ENCODE peak calls at places on chromosomes 11 and 22, in seven cellular contexts. Y is AG09309, S is ovary, O is GM10248, U is upper lobe of left lung, X is astrocyte of the cerebellum, H is GM23338. J is an unnamed sample.

GRCh38 chr11:65071907-65072630 is 11.8 kb downstream of the CDCA5 start:
- DNase-seq in Y (no peak), S (no peak), O (peak; percentile 65), U (no peak), X (no peak), H (no peak), J (no peak)

GRCh38 chr11:37449146-37449545 is 851.1 kb upstream of the RAG2 start:
- DNase-seq in Y (no peak), S (no peak), O (no peak), U (no peak), X (peak; percentile 51), H (peak; percentile 30), J (peak; percentile 19)

GRCh38 chr11:130847517-130847916 is 68.8 kb downstream of the SNX19 start:
- DNase-seq in Y (peak; percentile 54), S (no peak), O (no peak), U (no peak), X (peak; percentile 23), H (no peak), J (no peak)

GRCh38 chr11:128523616-128524015 is 63.7 kb downstream of the ETS1 start:
- DNase-seq in Y (no peak), S (no peak), O (no peak), U (no peak), X (peak; percentile 63), H (no peak), J (no peak)

GRCh38 chr11:33449798-33450197 is 192.6 kb downstream of the HIPK3 start:
- DNase-seq in Y (no peak), S (no peak), O (no peak), U (no peak), X (no peak), H (no peak), J (no peak)

GRCh38 chr11:45622283-45622682 is 43.1 kb downstream of the CHST1 start:
- DNase-seq in Y (no peak), S (no peak), O (no peak), U (no peak), X (no peak), H (no peak), J (no peak)

GRCh38 chr11:116791002-116791812 is 472 bp downstream of the APOA5 start:
- DNase-seq in Y (no peak), S (peak; percentile 87), O (peak; percentile 87), U (peak; percentile 92), X (peak; percentile 26), H (peak; percentile 94), J (peak; percentile 20)

GRCh38 chr11:77147668-77148321 is 19.7 kb downstream of the MYO7A start:
- DNase-seq in Y (no peak), S (no peak), O (no peak), U (peak; percentile 87), X (peak; percentile 27), H (peak; percentile 81), J (no peak)

GRCh38 chr11:109972181-109972715 is 120.9 kb upstream of the ZC3H12C start:
- DNase-seq in Y (no peak), S (no peak), O (peak; percentile 28), U (no peak), X (no peak), H (no peak), J (no peak)

GRCh38 chr11:111954154-111954553 is 17.0 kb downstream of the DIXDC1 start:
- DNase-seq in Y (no peak), S (no peak), O (no peak), U (no peak), X (no peak), H (no peak), J (no peak)

GRCh38 chr11:111586305-111586915 is 15.8 kb upstream of the SIK2 start:
- DNase-seq in Y (no peak), S (no peak), O (peak; percentile 43), U (no peak), X (no peak), H (peak; percentile 87), J (no peak)

GRCh38 chr11:112731538-112731937 is 229.7 kb upstream of the NCAM1 start:
- DNase-seq in Y (no peak), S (no peak), O (no peak), U (no peak), X (no peak), H (no peak), J (no peak)

GRCh38 chr11:63719987-63720386 is 38.7 kb downstream of the RTN3 start:
- DNase-seq in Y (no peak), S (no peak), O (no peak), U (no peak), X (peak; percentile 23), H (no peak), J (no peak)

GRCh38 chr11:96426356-96427103 is 36.7 kb downstream of the JRKL start:
- DNase-seq in Y (peak; percentile 18), S (no peak), O (peak; percentile 42), U (no peak), X (peak; percentile 32), H (peak; percentile 71), J (peak; percentile 31)

GRCh38 chr11:62147545-62147944 is 23.7 kb downstream of the INCENP start:
- DNase-seq in Y (no peak), S (no peak), O (no peak), U (no peak), X (no peak), H (no peak), J (no peak)

GRCh38 chr22:39908737-39909136 is 7.9 kb downstream of the GRAP2 start:
- DNase-seq in Y (no peak), S (no peak), O (no peak), U (no peak), X (no peak), H (no peak), J (no peak)

GRCh38 chr11:128565881-128566280 is 21.5 kb downstream of the ETS1 start:
- DNase-seq in Y (no peak), S (no peak), O (no peak), U (no peak), X (no peak), H (no peak), J (no peak)

GRCh38 chr11:63620928-63621539 is 6.8 kb upstream of the PLAAT3 start:
- DNase-seq in Y (no peak), S (no peak), O (no peak), U (no peak), X (no peak), H (no peak), J (no peak)

GRCh38 chr22:32477608-32478007 is 3.0 kb downstream of the FBXO7 start:
- DNase-seq in Y (no peak), S (no peak), O (no peak), U (no peak), X (no peak), H (no peak), J (no peak)

GRCh38 chr22:48665286-48666010 is 1162.2 kb downstream of the BRD1 start:
- DNase-seq in Y (peak; percentile 11), S (no peak), O (no peak), U (peak; percentile 41), X (no peak), H (no peak), J (no peak)

GRCh38 chr11:12377824-12378593 is 638 bp downstream of the PARVA start:
- DNase-seq in Y (peak; percentile 52), S (peak; percentile 77), O (no peak), U (peak; percentile 92), X (no peak), H (peak; percentile 93), J (no peak)
- TF ChIP-seq CTCF in Y (no peak), S (no peak), O (no peak), U (peak; percentile 43), X (no peak), H (no peak), J (peak; percentile 4)

GRCh38 chr11:15941206-15941770 is 415.1 kb downstream of the SOX6 start:
- DNase-seq in Y (no peak), S (peak; percentile 25), O (peak; percentile 78), U (peak; percentile 88), X (peak; percentile 35), H (peak; percentile 80), J (peak; percentile 28)
- TF ChIP-seq CTCF in Y (peak; percentile 72), S (peak; percentile 30), O (peak; percentile 68), U (peak; percentile 80), X (peak; percentile 90), H (peak; percentile 85), J (peak; percentile 81)

GRCh38 chr11:101987370-101987769 is 59.9 kb upstream of the CFAP300 start:
- DNase-seq in Y (no peak), S (no peak), O (no peak), U (no peak), X (no peak), H (peak; percentile 11), J (no peak)
- TF ChIP-seq CTCF in Y (no peak), S (no peak), O (no peak), U (no peak), X (no peak), H (peak; percentile 17), J (no peak)

DNA sequence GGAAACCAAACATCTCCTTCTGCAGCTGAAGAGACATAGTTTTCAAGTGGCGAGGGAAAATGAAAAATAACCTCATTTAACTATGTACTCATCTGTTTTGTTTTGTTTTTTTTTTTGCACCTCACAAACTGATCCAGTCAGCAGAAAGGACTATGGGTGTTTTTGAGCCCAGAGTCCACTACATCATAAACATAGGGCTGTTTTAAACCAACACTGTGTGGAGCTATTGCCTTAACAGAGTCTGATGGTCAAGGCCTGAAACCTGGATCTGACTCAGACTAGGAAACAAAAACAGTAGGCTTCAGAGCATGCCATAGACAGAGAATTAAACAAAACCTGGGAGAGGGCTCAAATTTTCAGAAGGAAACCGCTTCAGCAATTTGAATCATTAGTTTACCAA is 99.3 kb upstream of the FSHB start:
- DNase-seq in Y (no peak), S (no peak), O (no peak), U (no peak), X (no peak), H (no peak), J (no peak)
- TF ChIP-seq CTCF in Y (no peak), S (no peak), O (peak; percentile 22), U (no peak), X (no peak), H (no peak), J (no peak)

GRCh38 chr22:49801391-49802060 is 26.1 kb downstream of the BRD1 start:
- DNase-seq in Y (no peak), S (no peak), O (no peak), U (no peak), X (no peak), H (no peak), J (no peak)

GRCh38 chr22:49803134-49803533 is 24.5 kb downstream of the BRD1 start:
- DNase-seq in Y (no peak), S (no peak), O (no peak), U (no peak), X (no peak), H (no peak), J (no peak)

GRCh38 chr22:49799431-49800075 is 28.1 kb downstream of the BRD1 start:
- DNase-seq in Y (no peak), S (no peak), O (no peak), U (peak; percentile 68), X (no peak), H (no peak), J (no peak)

GRCh38 chr22:49798486-49799151 is 29.1 kb downstream of the BRD1 start:
- DNase-seq in Y (no peak), S (no peak), O (no peak), U (peak; percentile 79), X (no peak), H (no peak), J (no peak)

GRCh38 chr22:49800408-49801238 is 27.1 kb downstream of the BRD1 start:
- DNase-seq in Y (no peak), S (no peak), O (no peak), U (peak; percentile 77), X (no peak), H (no peak), J (no peak)
- TF ChIP-seq CTCF in Y (no peak), S (no peak), O (no peak), U (no peak), X (no peak), H (peak; percentile 16), J (no peak)